ENCODE peak calls at places on chromosomes 5 and 9, in nine cellular contexts. Q is AG20443; U is putamen; H is MV-4-11; T is CD8-positive, alpha-beta T cell; N is H4; W is fibroblast of mammary gland; Y is stimulated activated CD8-positive, alpha-beta memory T cell treated with anti-CD3 and anti-CD28 coated beads, Interleukin-7, amount 100 ng/mL, for 24 hours; D is EH. I is an unnamed sample.

GRCh38 chr5:138354926-138355378 is 2.5 kb downstream of the KDM3B start:
- DNase-seq in W (peak), H (peak), U (peak), Y (no peak), N (peak), T (peak), D (peak), Q (peak), I (peak)

GRCh38 chr9:91408475-91408874 is 15.2 kb downstream of the NFIL3 start:
- DNase-seq in W (peak), N (no peak), U (no peak), Q (no peak), H (no peak), Y (no peak), D (peak), T (no peak), I (no peak)

GRCh38 chr9:2018764-2019548 is 3.8 kb downstream of the SMARCA2 start:
- DNase-seq in Q (no peak), W (no peak), N (no peak), H (no peak), U (no peak), T (peak), Y (no peak), D (no peak), I (no peak)

GRCh38 chr5:145178667-145179523 is 656.2 kb downstream of the PRELID2 start:
- DNase-seq in W (no peak), N (no peak), H (no peak), U (no peak), Q (peak), D (peak), Y (no peak), T (no peak), I (no peak)

GRCh38 chr5:82314964-82315728 is 37.0 kb upstream of the RPS23 start:
- DNase-seq in T (no peak), W (no peak), H (peak), D (peak), Y (no peak), N (no peak), Q (peak), U (no peak), I (no peak)

GRCh38 chr5:68711311-68712200 is 382.3 kb upstream of the SLC30A5 start:
- DNase-seq in H (peak), Y (no peak), Q (no peak), T (no peak), D (peak), N (no peak), W (no peak), U (peak), I (no peak)

GRCh38 chr5:85604378-85604777 is 1013.4 kb upstream of the COX7C start:
- DNase-seq in D (no peak), H (no peak), W (no peak), U (no peak), T (no peak), N (no peak), Q (no peak), Y (no peak), I (no peak)

GRCh38 chr9:130118841-130119520 is 53.2 kb upstream of the NCS1 start:
- DNase-seq in Y (no peak), U (no peak), N (peak), W (peak), Q (peak), T (no peak), D (peak), H (peak), I (no peak)

GRCh38 chr5:178827636-178828035 is 32.1 kb upstream of the ZNF354B start:
- DNase-seq in Y (no peak), Q (no peak), D (no peak), H (no peak), U (no peak), W (no peak), T (no peak), N (no peak), I (no peak)

GRCh38 chr5:119070578-119070827 is 384 bp upstream of the DMXL1 start:
- DNase-seq in Q (peak), U (no peak), T (no peak), D (no peak), N (no peak), Y (no peak), H (no peak), W (no peak), I (no peak)

I was measured in H54.